ENCODE peak calls at places on chromosomes 12 and 14, in ten cellular contexts. V is gastrocnemius medialis; Z is right lobe of liver; H is A549; M is right atrium auricular region; X is colonic mucosa; O is CD8-positive, alpha-beta T cell; T is heart right ventricle; B is uterus; W is stomach. P is an unnamed sample. For H3K4me1, the result is how much of the 10 kb centered on the place peaks cover.

GRCh38 chr12:110600254-110600653 is 13.7 kb upstream of the TCTN1 start:
- DNase-seq in V (no peak), Z (no peak), H (peak), M (no peak), X (no peak), O (no peak), T (no peak), B (no peak), W (no peak), P (no peak)

GRCh38 chr12:100359822-100360221 is 2.9 kb downstream of the SLC17A8 start:
- DNase-seq in V (no peak), Z (no peak), H (no peak), M (no peak), X (no peak), O (no peak), T (no peak), B (no peak), W (no peak), P (no peak)

GRCh38 chr12:77224346-77224745 is 159.0 kb upstream of the E2F7 start:
- DNase-seq in V (no peak), Z (no peak), H (no peak), M (no peak), X (no peak), O (no peak), T (no peak), B (no peak), W (no peak), P (no peak)

GRCh38 chr14:58108717-58109116 is 43.3 kb downstream of the ARMH4 start:
- DNase-seq in V (no peak), Z (no peak), H (no peak), M (no peak), X (no peak), O (no peak), T (no peak), B (no peak), W (no peak), P (no peak)

GRCh38 chr12:91918431-91918830 is 227.2 kb downstream of the BTG1 start:
- DNase-seq in V (no peak), Z (no peak), H (no peak), M (no peak), X (no peak), O (no peak), T (no peak), B (no peak), W (no peak), P (no peak)

GRCh38 chr14:31197671-31198070 is 9.9 kb downstream of the HECTD1 start:
- DNase-seq in V (no peak), Z (no peak), H (no peak), M (no peak), X (no peak), O (no peak), T (no peak), B (no peak), W (no peak), P (no peak)

GRCh38 chr12:57085999-57086950 is 2.6 kb upstream of the NAB2 start:
- DNase-seq in V (no peak), Z (no peak), H (peak), M (no peak), X (peak), O (peak), T (peak), B (peak), W (peak), P (peak)

GRCh38 chr14:46250113-46250703 is 401.4 kb downstream of the RPL10L start:
- DNase-seq in V (no peak), Z (no peak), H (peak), M (no peak), X (no peak), O (no peak), T (no peak), B (no peak), W (no peak), P (no peak)

GRCh38 chr14:85217412-85217811 is 312.5 kb upstream of the FLRT2 start:
- DNase-seq in V (no peak), Z (no peak), H (no peak), M (no peak), X (no peak), O (no peak), T (no peak), B (no peak), W (no peak), P (no peak)

GRCh38 chr14:41280745-41281144 is 325.9 kb upstream of the LRFN5 start:
- DNase-seq in V (no peak), Z (no peak), H (no peak), M (no peak), X (no peak), O (no peak), T (no peak), B (no peak), W (no peak), P (no peak)

GRCh38 chr14:50015708-50016107 is 100.7 kb downstream of the VCPKMT start:
- DNase-seq in V (no peak), Z (no peak), H (no peak), M (no peak), X (no peak), O (no peak), T (no peak), B (no peak), W (no peak), P (no peak)

GRCh38 chr14:50021261-50021660 is 95.1 kb downstream of the VCPKMT start:
- DNase-seq in V (no peak), Z (no peak), H (no peak), M (no peak), X (no peak), O (no peak), T (no peak), B (no peak), W (no peak), P (no peak)

GRCh38 chr14:50020184-50020583 is 96.2 kb downstream of the VCPKMT start:
- DNase-seq in V (no peak), Z (no peak), H (no peak), M (no peak), X (no peak), O (no peak), T (no peak), B (no peak), W (no peak), P (no peak)

GRCh38 chr14:50020799-50021198 is 95.6 kb downstream of the VCPKMT start:
- DNase-seq in V (no peak), Z (no peak), H (no peak), M (no peak), X (no peak), O (no peak), T (no peak), B (no peak), W (no peak), P (no peak)

DNA sequence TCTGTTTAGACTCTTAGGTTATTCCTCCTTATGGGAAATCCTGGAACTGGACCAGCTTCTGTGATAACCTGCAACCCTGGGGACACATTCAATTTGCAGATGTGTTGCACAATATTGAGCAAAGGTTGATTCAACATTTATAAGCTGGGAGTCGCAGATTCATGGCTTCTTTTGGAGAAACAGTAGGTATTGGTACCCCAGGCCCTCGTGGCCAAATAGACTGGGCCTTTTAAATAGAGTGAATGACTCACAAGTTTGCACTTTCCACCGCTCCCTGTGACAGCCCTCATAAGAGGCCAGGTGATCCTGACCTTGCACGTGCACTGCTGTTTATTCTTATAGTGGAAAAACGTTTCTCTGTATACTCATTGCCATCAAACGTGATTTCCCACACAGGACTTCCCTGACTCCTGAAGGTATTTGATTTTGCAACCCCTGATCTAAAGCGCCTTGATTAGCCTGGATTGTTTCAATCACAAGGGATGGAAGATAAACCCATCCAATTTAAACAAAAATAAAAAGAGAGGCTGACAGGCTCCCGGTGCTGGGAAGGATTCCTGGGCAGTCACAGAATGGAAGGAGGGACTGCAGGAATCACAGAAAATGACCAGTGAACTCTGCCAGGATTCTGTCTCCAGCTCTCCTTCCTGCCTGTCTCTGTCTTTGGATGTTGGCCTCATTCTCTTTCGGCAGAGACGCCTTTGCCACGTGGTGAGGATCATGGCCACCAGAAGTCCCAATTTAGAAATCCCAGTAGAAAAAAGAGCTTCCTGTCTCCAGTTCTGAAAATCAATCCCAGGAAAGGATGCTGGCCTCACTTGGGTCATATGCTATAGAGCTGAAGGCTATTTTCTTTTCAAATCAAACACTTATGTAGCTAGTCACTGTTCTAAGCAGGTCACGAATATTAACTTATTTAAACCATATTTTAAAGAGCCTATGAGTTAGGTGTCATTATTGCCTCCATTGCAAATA is 97.8 kb downstream of the VCPKMT start:
- DNase-seq in V (peak), Z (peak), H (no peak), M (no peak), X (peak), O (no peak), T (peak), B (peak), W (peak), P (peak)
- H3K27ac ChIP-seq in V (peak), Z (peak), H (peak), M (peak), X (peak), O (no peak), T (peak), B (peak), W (peak), P (peak)

GRCh38 chr14:69701857-69702256 is 65.1 kb upstream of the SRSF5 start:
- DNase-seq in V (no peak), Z (no peak), H (no peak), M (no peak), X (no peak), O (no peak), T (no peak), B (no peak), W (no peak), P (no peak)
- H3K4me1 ChIP-seq in V (under half), Z (under half), H (under half), M (half or more), X (under half), O (under half), T (half or more), B (under half), W (half or more), P (under half)

GRCh38 chr14:100070310-100070709 is 5.1 kb downstream of the EVL start:
- DNase-seq in V (no peak), Z (no peak), H (no peak), M (no peak), X (no peak), O (no peak), T (no peak), B (no peak), W (no peak), P (no peak)
- H3K27ac ChIP-seq in V (no peak), Z (no peak), H (no peak), M (no peak), X (no peak), O (peak), T (no peak), B (no peak), W (no peak), P (no peak)

GRCh38 chr14:20742132-20742531 is 3.6 kb upstream of the EDDM3A start:
- DNase-seq in V (no peak), Z (no peak), H (no peak), M (no peak), X (no peak), O (no peak), T (no peak), B (no peak), W (no peak), P (no peak)

GRCh38 chr14:20745571-20746358 is at the start of gene EDDM3A:
- DNase-seq in V (no peak), Z (no peak), H (no peak), M (no peak), X (no peak), O (no peak), T (no peak), B (no peak), W (no peak), P (no peak)

GRCh38 chr14:20748439-20748838 is 2.8 kb downstream of the EDDM3A start:
- DNase-seq in V (no peak), Z (no peak), H (no peak), M (no peak), X (peak), O (no peak), T (no peak), B (no peak), W (no peak), P (no peak)

GRCh38 chr14:20743556-20743955 is 2.1 kb upstream of the EDDM3A start:
- DNase-seq in V (no peak), Z (no peak), H (no peak), M (no peak), X (no peak), O (no peak), T (no peak), B (no peak), W (no peak), P (no peak)
- H3K4me1 ChIP-seq in V (under half), Z (under half), H (under half), M (under half), X (under half), O (under half), T (under half), B (under half), W (under half), P (under half)